ENCODE peak calls at places on chromosome 20, in ten cellular contexts. One of them, this sample, is unnamed.

GRCh38 chr20:48708630-48709029 is 119.2 kb downstream of the PREX1 start:
- DNase-seq in PC-9: no peak
- DNase-seq in WTC11: no peak
- DNase-seq in IMR-90: no peak
- DNase-seq in uterus: no peak
- DNase-seq in epithelial cell of proximal tubule: no peak
- DNase-seq in Peyer's patch: no peak
- DNase-seq in upper lobe of right lung: no peak
- DNase-seq in left lung: peak
- DNase-seq in heart left ventricle: no peak
- DNase-seq in this sample: no peak

GRCh38 chr20:53321596-53321995 is 272.0 kb downstream of the ZNF217 start:
- DNase-seq in PC-9: no peak
- DNase-seq in WTC11: no peak
- DNase-seq in IMR-90: no peak
- DNase-seq in uterus: no peak
- DNase-seq in epithelial cell of proximal tubule: no peak
- DNase-seq in Peyer's patch: no peak
- DNase-seq in upper lobe of right lung: no peak
- DNase-seq in left lung: no peak
- DNase-seq in heart left ventricle: no peak
- DNase-seq in this sample: no peak

GRCh38 chr20:51525241-51526104 is 17.0 kb downstream of the NFATC2 start:
- DNase-seq in PC-9: no peak
- DNase-seq in WTC11: no peak
- DNase-seq in IMR-90: no peak
- DNase-seq in uterus: no peak
- DNase-seq in epithelial cell of proximal tubule: no peak
- DNase-seq in Peyer's patch: peak
- DNase-seq in upper lobe of right lung: no peak
- DNase-seq in left lung: no peak
- DNase-seq in heart left ventricle: peak
- DNase-seq in this sample: peak

GRCh38 chr20:17910828-17911294 is 57.7 kb downstream of the SNX5 start:
- DNase-seq in PC-9: no peak
- DNase-seq in WTC11: no peak
- DNase-seq in IMR-90: peak
- DNase-seq in uterus: peak
- DNase-seq in epithelial cell of proximal tubule: peak
- DNase-seq in Peyer's patch: peak
- DNase-seq in upper lobe of right lung: no peak
- DNase-seq in left lung: no peak
- DNase-seq in heart left ventricle: peak
- DNase-seq in this sample: peak

GRCh38 chr20:38460040-38460623 is 12.5 kb upstream of the RALGAPB start:
- DNase-seq in PC-9: peak
- DNase-seq in WTC11: no peak
- DNase-seq in IMR-90: peak
- DNase-seq in uterus: no peak
- DNase-seq in epithelial cell of proximal tubule: peak
- DNase-seq in Peyer's patch: peak
- DNase-seq in upper lobe of right lung: no peak
- DNase-seq in left lung: no peak
- DNase-seq in heart left ventricle: no peak
- DNase-seq in this sample: no peak

GRCh38 chr20:38146156-38146555 is 18.9 kb downstream of the TGM2 start:
- DNase-seq in PC-9: no peak
- DNase-seq in WTC11: no peak
- DNase-seq in IMR-90: no peak
- DNase-seq in uterus: no peak
- DNase-seq in epithelial cell of proximal tubule: no peak
- DNase-seq in Peyer's patch: no peak
- DNase-seq in upper lobe of right lung: no peak
- DNase-seq in left lung: no peak
- DNase-seq in heart left ventricle: no peak
- DNase-seq in this sample: no peak

GRCh38 chr20:21315138-21315537 is 12.0 kb downstream of the XRN2 start:
- DNase-seq in PC-9: no peak
- DNase-seq in WTC11: no peak
- DNase-seq in IMR-90: peak
- DNase-seq in uterus: no peak
- DNase-seq in epithelial cell of proximal tubule: no peak
- DNase-seq in Peyer's patch: no peak
- DNase-seq in upper lobe of right lung: no peak
- DNase-seq in left lung: no peak
- DNase-seq in heart left ventricle: no peak
- DNase-seq in this sample: peak

GRCh38 chr20:47292581-47292980 is 63.9 kb downstream of the ZMYND8 start:
- DNase-seq in PC-9: no peak
- DNase-seq in WTC11: no peak
- DNase-seq in IMR-90: no peak
- DNase-seq in uterus: no peak
- DNase-seq in epithelial cell of proximal tubule: no peak
- DNase-seq in Peyer's patch: peak
- DNase-seq in upper lobe of right lung: no peak
- DNase-seq in left lung: no peak
- DNase-seq in heart left ventricle: no peak
- DNase-seq in this sample: no peak

GRCh38 chr20:32019156-32019510 is 8.9 kb downstream of the CCM2L start:
- DNase-seq in PC-9: peak
- DNase-seq in WTC11: peak
- DNase-seq in IMR-90: no peak
- DNase-seq in uterus: no peak
- DNase-seq in epithelial cell of proximal tubule: no peak
- DNase-seq in Peyer's patch: no peak
- DNase-seq in upper lobe of right lung: no peak
- DNase-seq in left lung: no peak
- DNase-seq in heart left ventricle: no peak
- DNase-seq in this sample: no peak

GRCh38 chr20:62961310-62961783 is 8.8 kb downstream of the SLC17A9 start:
- DNase-seq in PC-9: no peak
- DNase-seq in WTC11: peak
- DNase-seq in IMR-90: no peak
- DNase-seq in uterus: no peak
- DNase-seq in epithelial cell of proximal tubule: no peak
- DNase-seq in Peyer's patch: no peak
- DNase-seq in upper lobe of right lung: no peak
- DNase-seq in left lung: no peak
- DNase-seq in heart left ventricle: no peak
- DNase-seq in this sample: no peak
- TF ChIP-seq CTCF in PC-9: no peak
- TF ChIP-seq CTCF in WTC11: no peak
- TF ChIP-seq CTCF in IMR-90: no peak
- TF ChIP-seq CTCF in uterus: no peak
- TF ChIP-seq CTCF in epithelial cell of proximal tubule: no peak
- TF ChIP-seq CTCF in Peyer's patch: no peak
- TF ChIP-seq CTCF in upper lobe of right lung: no peak
- TF ChIP-seq CTCF in left lung: no peak
- TF ChIP-seq CTCF in heart left ventricle: no peak
- TF ChIP-seq CTCF in this sample: no peak

GRCh38 chr20:45320948-45321595 is 13.0 kb upstream of the MATN4 start:
- DNase-seq in PC-9: no peak
- DNase-seq in WTC11: no peak
- DNase-seq in IMR-90: no peak
- DNase-seq in uterus: no peak
- DNase-seq in epithelial cell of proximal tubule: no peak
- DNase-seq in Peyer's patch: peak
- DNase-seq in upper lobe of right lung: peak
- DNase-seq in left lung: no peak
- DNase-seq in heart left ventricle: no peak
- DNase-seq in this sample: peak

GRCh38 chr20:45325367-45325766 is 17.3 kb upstream of the MATN4 start:
- DNase-seq in PC-9: no peak
- DNase-seq in WTC11: no peak
- DNase-seq in IMR-90: no peak
- DNase-seq in uterus: no peak
- DNase-seq in epithelial cell of proximal tubule: no peak
- DNase-seq in Peyer's patch: no peak
- DNase-seq in upper lobe of right lung: no peak
- DNase-seq in left lung: no peak
- DNase-seq in heart left ventricle: no peak
- DNase-seq in this sample: no peak

GRCh38 chr20:45318948-45319347 is 10.8 kb upstream of the MATN4 start:
- DNase-seq in PC-9: no peak
- DNase-seq in WTC11: no peak
- DNase-seq in IMR-90: no peak
- DNase-seq in uterus: no peak
- DNase-seq in epithelial cell of proximal tubule: no peak
- DNase-seq in Peyer's patch: no peak
- DNase-seq in upper lobe of right lung: peak
- DNase-seq in left lung: no peak
- DNase-seq in heart left ventricle: no peak
- DNase-seq in this sample: no peak

GRCh38 chr20:45323731-45324130 is 15.6 kb upstream of the MATN4 start:
- DNase-seq in PC-9: no peak
- DNase-seq in WTC11: no peak
- DNase-seq in IMR-90: peak
- DNase-seq in uterus: no peak
- DNase-seq in epithelial cell of proximal tubule: no peak
- DNase-seq in Peyer's patch: no peak
- DNase-seq in upper lobe of right lung: no peak
- DNase-seq in left lung: no peak
- DNase-seq in heart left ventricle: no peak
- DNase-seq in this sample: no peak

GRCh38 chr20:45322952-45323383 is 14.9 kb upstream of the MATN4 start:
- DNase-seq in PC-9: peak
- DNase-seq in WTC11: no peak
- DNase-seq in IMR-90: peak
- DNase-seq in uterus: no peak
- DNase-seq in epithelial cell of proximal tubule: no peak
- DNase-seq in Peyer's patch: peak
- DNase-seq in upper lobe of right lung: peak
- DNase-seq in left lung: peak
- DNase-seq in heart left ventricle: peak
- DNase-seq in this sample: peak
- TF ChIP-seq CTCF in PC-9: peak
- TF ChIP-seq CTCF in WTC11: no peak
- TF ChIP-seq CTCF in IMR-90: peak
- TF ChIP-seq CTCF in uterus: peak
- TF ChIP-seq CTCF in epithelial cell of proximal tubule: peak
- TF ChIP-seq CTCF in Peyer's patch: no peak
- TF ChIP-seq CTCF in upper lobe of right lung: peak
- TF ChIP-seq CTCF in left lung: peak
- TF ChIP-seq CTCF in heart left ventricle: peak
- TF ChIP-seq CTCF in this sample: peak

GRCh38 chr20:64037498-64038213 is 1.7 kb downstream of the C20orf204 start:
- DNase-seq in PC-9: no peak
- DNase-seq in WTC11: peak
- DNase-seq in IMR-90: no peak
- DNase-seq in uterus: no peak
- DNase-seq in epithelial cell of proximal tubule: no peak
- DNase-seq in Peyer's patch: no peak
- DNase-seq in upper lobe of right lung: no peak
- DNase-seq in left lung: no peak
- DNase-seq in heart left ventricle: no peak
- DNase-seq in this sample: no peak

GRCh38 chr20:64035933-64036345 is at the start of gene C20orf204:
- DNase-seq in PC-9: no peak
- DNase-seq in WTC11: no peak
- DNase-seq in IMR-90: no peak
- DNase-seq in uterus: no peak
- DNase-seq in epithelial cell of proximal tubule: no peak
- DNase-seq in Peyer's patch: no peak
- DNase-seq in upper lobe of right lung: no peak
- DNase-seq in left lung: no peak
- DNase-seq in heart left ventricle: no peak
- DNase-seq in this sample: no peak

GRCh38 chr20:64036346-64037198 is 590 bp downstream of the C20orf204 start:
- DNase-seq in PC-9: no peak
- DNase-seq in WTC11: no peak
- DNase-seq in IMR-90: peak
- DNase-seq in uterus: no peak
- DNase-seq in epithelial cell of proximal tubule: no peak
- DNase-seq in Peyer's patch: no peak
- DNase-seq in upper lobe of right lung: no peak
- DNase-seq in left lung: no peak
- DNase-seq in heart left ventricle: no peak
- DNase-seq in this sample: no peak

GRCh38 chr20:64038252-64038578 is 2.2 kb downstream of the C20orf204 start:
- DNase-seq in PC-9: no peak
- DNase-seq in WTC11: no peak
- DNase-seq in IMR-90: no peak
- DNase-seq in uterus: no peak
- DNase-seq in epithelial cell of proximal tubule: no peak
- DNase-seq in Peyer's patch: no peak
- DNase-seq in upper lobe of right lung: no peak
- DNase-seq in left lung: no peak
- DNase-seq in heart left ventricle: no peak
- DNase-seq in this sample: no peak

DNA sequence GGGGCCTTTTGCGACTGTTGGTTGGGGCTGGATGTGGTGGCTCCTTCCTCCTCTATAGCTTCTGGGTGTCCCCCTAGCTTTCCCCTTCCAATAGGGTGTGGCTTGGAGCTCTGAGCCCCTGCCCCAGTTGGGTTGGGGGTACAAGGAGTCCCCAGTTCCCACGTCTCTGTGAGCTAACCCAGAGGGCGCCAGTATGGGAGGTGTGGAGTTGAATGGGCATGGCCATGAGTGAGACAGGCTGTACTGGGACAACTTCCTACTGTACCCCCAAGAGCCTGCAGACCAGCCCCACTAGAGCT is 1.2 kb downstream of the C20orf204 start:
- DNase-seq in PC-9: no peak
- DNase-seq in WTC11: no peak
- DNase-seq in IMR-90: no peak
- DNase-seq in uterus: no peak
- DNase-seq in epithelial cell of proximal tubule: no peak
- DNase-seq in Peyer's patch: no peak
- DNase-seq in upper lobe of right lung: no peak
- DNase-seq in left lung: no peak
- DNase-seq in heart left ventricle: no peak
- DNase-seq in this sample: no peak
- TF ChIP-seq CTCF in PC-9: no peak
- TF ChIP-seq CTCF in WTC11: no peak
- TF ChIP-seq CTCF in IMR-90: no peak
- TF ChIP-seq CTCF in uterus: no peak
- TF ChIP-seq CTCF in epithelial cell of proximal tubule: no peak
- TF ChIP-seq CTCF in Peyer's patch: no peak
- TF ChIP-seq CTCF in upper lobe of right lung: no peak
- TF ChIP-seq CTCF in left lung: no peak
- TF ChIP-seq CTCF in heart left ventricle: no peak
- TF ChIP-seq CTCF in this sample: no peak

DNA sequence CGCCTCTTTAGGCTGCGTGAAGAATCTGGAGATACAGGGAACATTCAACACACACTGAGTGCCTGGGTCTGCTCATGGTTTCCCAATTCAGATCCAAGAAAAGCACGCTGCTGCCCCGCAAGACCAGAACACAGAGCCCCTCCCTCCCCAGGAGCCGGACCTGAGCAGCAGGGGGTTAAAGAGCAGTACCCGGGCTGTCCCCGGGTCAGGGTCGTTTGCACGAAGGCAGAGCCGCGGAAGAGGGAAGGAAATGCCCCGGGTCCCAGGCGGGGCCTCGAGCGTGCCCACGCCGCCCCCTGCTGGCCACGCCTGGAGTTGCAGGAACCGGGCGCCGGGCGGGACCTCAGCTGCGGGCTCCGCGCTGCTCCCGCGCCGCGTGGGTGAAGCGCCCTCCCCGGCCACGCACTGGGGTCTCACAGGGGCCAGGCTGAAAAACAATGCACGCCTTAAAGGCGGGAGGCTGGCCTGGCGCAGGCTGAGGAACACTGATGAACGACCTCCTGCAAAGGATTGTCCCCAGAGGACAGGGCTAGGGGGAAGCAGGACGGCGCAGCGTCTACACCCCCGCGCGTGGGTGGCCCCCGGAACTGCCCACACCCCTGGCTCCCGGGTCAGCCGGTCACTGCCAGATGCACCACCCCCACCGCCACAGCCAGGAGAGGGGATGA is 48.9 kb downstream of the ANKRD60 start:
- DNase-seq in PC-9: peak
- DNase-seq in WTC11: peak
- DNase-seq in IMR-90: no peak
- DNase-seq in uterus: peak
- DNase-seq in epithelial cell of proximal tubule: no peak
- DNase-seq in Peyer's patch: peak
- DNase-seq in upper lobe of right lung: peak
- DNase-seq in left lung: peak
- DNase-seq in heart left ventricle: peak
- DNase-seq in this sample: peak
- TF ChIP-seq CTCF in PC-9: peak
- TF ChIP-seq CTCF in WTC11: peak
- TF ChIP-seq CTCF in IMR-90: peak
- TF ChIP-seq CTCF in uterus: peak
- TF ChIP-seq CTCF in epithelial cell of proximal tubule: peak
- TF ChIP-seq CTCF in Peyer's patch: peak
- TF ChIP-seq CTCF in upper lobe of right lung: peak
- TF ChIP-seq CTCF in left lung: peak
- TF ChIP-seq CTCF in heart left ventricle: peak
- TF ChIP-seq CTCF in this sample: peak